ENCODE peak calls at places on chromosome 14, in five cellular contexts. K is HepG2, C is K562, Z is HCT116, Q is GM12878. M is an unnamed sample.

GRCh38 chr14:76194327-76194726 is 42.6 kb downstream of the GPATCH2L start:
- DNase-seq in Z (no peak), K (no peak), Q (peak; percentile 89), C (no peak), M (no peak)

GRCh38 chr14:68659021-68659931 is 133.6 kb downstream of the ZFP36L1 start:
- DNase-seq in Z (no peak), C (no peak), Q (no peak), K (no peak), M (no peak)

GRCh38 chr14:57699947-57700346 is 165.9 kb downstream of the SLC35F4 start:
- DNase-seq in K (no peak), Q (no peak), Z (no peak), C (no peak), M (no peak)

GRCh38 chr14:38693423-38693822 is 409.6 kb downstream of the SEC23A start:
- DNase-seq in K (no peak), C (no peak), Z (no peak), Q (no peak), M (no peak)

GRCh38 chr14:71960620-71961353 is 28.6 kb downstream of the RGS6 start:
- DNase-seq in Q (no peak), C (no peak), Z (no peak), K (no peak), M (no peak)

GRCh38 chr14:21917699-21918436 is 244.2 kb upstream of the OR4E1 start:
- DNase-seq in K (peak; percentile 56), Z (peak; percentile 31), C (peak; percentile 24), Q (peak; percentile 3), M (peak; percentile 11)

GRCh38 chr14:104973215-104974145 is 4.7 kb downstream of the AHNAK2 start:
- DNase-seq in Q (no peak), K (no peak), Z (peak; percentile 98), C (no peak), M (no peak)

GRCh38 chr14:100076630-100077029 is 11.4 kb downstream of the EVL start:
- DNase-seq in C (peak; percentile 28), K (no peak), Z (no peak), Q (no peak), M (no peak)

GRCh38 chr14:100321473-100322137 is 1.5 kb upstream of the SLC25A47 start:
- DNase-seq in K (no peak), Q (no peak), Z (no peak), C (no peak), M (no peak)

GRCh38 chr14:72714094-72714493 is 179.8 kb downstream of the DPF3 start:
- DNase-seq in K (no peak), Q (peak; percentile 31), C (no peak), Z (no peak), M (no peak)

GRCh38 chr14:90091393-90091792 is 29.6 kb downstream of the KCNK13 start:
- DNase-seq in Z (no peak), C (no peak), K (no peak), Q (no peak), M (peak; percentile 50)

GRCh38 chr14:92932448-92933395 is 9.8 kb downstream of the CHGA start:
- DNase-seq in Q (no peak), C (no peak), Z (no peak), K (no peak), M (no peak)

GRCh38 chr14:69013943-69014782 is 35.1 kb upstream of the ACTN1 start:
- DNase-seq in C (no peak), Z (no peak), Q (no peak), K (peak; percentile 88), M (peak; percentile 69)

GRCh38 chr14:68548194-68549056 is 244.4 kb downstream of the ZFP36L1 start:
- DNase-seq in Q (no peak), Z (peak; percentile 82), K (no peak), C (no peak), M (peak; percentile 46)

GRCh38 chr14:79480212-79480611 is 731.1 kb downstream of the DIO2 start:
- DNase-seq in K (no peak), Q (no peak), Z (no peak), C (no peak), M (no peak)

GRCh38 chr14:79476133-79476532 is 735.2 kb downstream of the DIO2 start:
- DNase-seq in K (no peak), Q (no peak), C (no peak), Z (no peak), M (no peak)

GRCh38 chr14:79473676-79474075 is 737.6 kb downstream of the DIO2 start:
- DNase-seq in Z (no peak), Q (no peak), C (no peak), K (no peak), M (no peak)

GRCh38 chr14:79476552-79476951 is 734.8 kb downstream of the DIO2 start:
- DNase-seq in C (no peak), Q (no peak), Z (no peak), K (no peak), M (no peak)
- TF ChIP-seq ZBTB33 in C (no peak), Q (no peak), Z (no peak), K (no peak), M (no peak)

GRCh38 chr14:65170768-65171251 is 68.5 kb upstream of the MAX start:
- DNase-seq in Q (peak; percentile 40), Z (no peak), C (peak; percentile 11), K (no peak), M (peak; percentile 65)
- TF ChIP-seq ZBTB33 in Q (no peak), Z (no peak), C (peak; percentile 79), K (no peak), M (no peak)

GRCh38 chr14:81435578-81436295 is 35.6 kb upstream of the STON2 start:
- DNase-seq in K (peak; percentile 55), Z (no peak), C (peak; percentile 72), Q (no peak), M (peak; percentile 85)
- TF ChIP-seq ZBTB33 in K (no peak), Z (no peak), C (no peak), Q (no peak), M (no peak)

DNA sequence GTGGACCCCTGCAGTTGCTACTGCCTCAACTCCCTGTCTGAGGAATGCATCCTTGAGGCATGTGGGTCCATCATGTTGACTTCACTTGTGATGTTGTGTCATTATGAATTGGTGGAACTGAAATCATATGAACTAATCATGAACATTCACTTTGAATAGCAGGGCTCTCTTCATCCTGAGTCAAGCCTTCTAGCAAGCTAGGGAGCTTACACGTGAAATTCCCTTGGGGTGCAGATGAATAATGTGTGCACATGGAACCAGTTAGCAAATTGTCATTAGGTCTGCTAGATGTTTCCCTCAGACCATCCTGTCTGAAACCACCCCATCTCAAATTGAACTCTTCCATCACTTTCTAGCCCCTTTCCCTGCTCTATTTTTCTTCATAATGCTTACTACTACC is 3.6 kb downstream of the COQ6 start:
- DNase-seq in K (no peak), Z (no peak), Q (no peak), C (no peak), M (no peak)
- TF ChIP-seq ZBTB33 in K (no peak), Z (no peak), Q (no peak), C (no peak), M (no peak)

DNA sequence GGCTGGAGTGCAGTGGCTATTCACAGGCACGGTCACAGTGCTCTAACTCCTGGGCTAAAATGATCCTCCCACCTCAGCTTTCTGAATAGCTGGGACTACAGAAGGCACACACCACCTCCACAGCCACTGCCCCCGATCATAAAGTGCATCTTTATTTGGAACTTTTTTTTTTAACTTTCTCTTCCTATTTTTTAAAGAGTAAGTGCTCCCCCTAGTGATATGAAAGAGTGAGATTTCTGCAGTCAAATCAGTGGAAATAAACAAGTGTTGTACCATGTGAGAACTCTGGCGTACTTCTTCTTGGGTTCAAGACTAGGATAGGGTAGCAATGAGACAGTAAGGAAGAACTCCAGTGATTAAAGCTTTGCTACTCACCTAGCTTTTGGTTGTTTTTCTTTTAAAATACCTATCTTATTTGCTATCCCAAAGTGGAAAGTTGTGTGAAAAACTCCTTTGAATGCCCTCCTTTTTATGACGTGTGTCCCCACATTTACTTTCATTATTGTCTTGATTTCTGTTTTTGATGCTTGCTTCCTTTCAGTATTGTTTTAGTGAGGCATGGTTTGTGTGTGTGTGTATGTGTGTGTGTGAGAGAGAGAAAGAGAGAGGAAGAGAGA is 6.6 kb downstream of the PPP4R4 start:
- DNase-seq in C (peak; percentile 29), K (peak; percentile 67), Q (peak; percentile 20), Z (peak; percentile 35), M (peak; percentile 38)
- TF ChIP-seq ZBTB33 in C (no peak), K (no peak), Q (no peak), Z (no peak), M (no peak)

GRCh38 chr14:103549361-103550311 is 12.8 kb downstream of the BAG5 start:
- DNase-seq in Z (no peak), K (peak; percentile 89), Q (no peak), C (no peak), M (peak; percentile 38)
- TF ChIP-seq ZBTB33 in Z (no peak), K (no peak), Q (no peak), C (no peak), M (no peak)

GRCh38 chr14:34700622-34701130 is 13.7 kb downstream of the CFL2 start:
- DNase-seq in Q (no peak), C (no peak), K (no peak), Z (no peak), M (no peak)
- TF ChIP-seq ZBTB33 in Q (no peak), C (no peak), K (no peak), Z (no peak), M (no peak)